ENCODE peak calls at places on chromosomes 5 and 9, in ten cellular contexts. E is fibroblast of pulmonary artery, Q is cardiac fibroblast, L is tibial nerve, O is foreskin fibroblast, U is cardiac muscle cell, H is omental fat pad, S is body of pancreas, Y is endothelial cell, A is A549. C is an unnamed sample.

GRCh38 chr5:1793966-1794895 is 5.4 kb downstream of the MRPL36 start:
- DNase-seq in E (peak), Q (peak), L (no peak), O (peak), U (peak), H (no peak), S (no peak), Y (no peak), A (no peak), C (peak)

GRCh38 chr9:108547736-108548135 is 308.1 kb downstream of the ACTL7B start:
- DNase-seq in E (no peak), Q (no peak), L (no peak), O (no peak), U (no peak), H (no peak), S (no peak), Y (no peak), A (no peak), C (no peak)

GRCh38 chr9:82031538-82032280 is 43.1 kb downstream of the SPATA31D1 start:
- DNase-seq in E (peak), Q (peak), L (peak), O (peak), U (peak), H (peak), S (peak), Y (no peak), A (peak), C (peak)

GRCh38 chr5:156036640-156037039 is 290.3 kb upstream of the SGCD start:
- DNase-seq in E (no peak), Q (no peak), L (no peak), O (no peak), U (no peak), H (no peak), S (no peak), Y (no peak), A (no peak), C (no peak)

GRCh38 chr9:72703574-72703973 is 182.2 kb downstream of the TMC1 start:
- DNase-seq in E (no peak), Q (no peak), L (no peak), O (peak), U (peak), H (no peak), S (no peak), Y (no peak), A (no peak), C (no peak)

GRCh38 chr5:114449836-114450515 is 88.1 kb downstream of the KCNN2 start:
- DNase-seq in E (peak), Q (peak), L (peak), O (peak), U (peak), H (no peak), S (peak), Y (peak), A (peak), C (peak)

GRCh38 chr5:109601736-109602135 is 88.0 kb upstream of the MAN2A1 start:
- DNase-seq in E (no peak), Q (no peak), L (no peak), O (no peak), U (no peak), H (no peak), S (no peak), Y (no peak), A (no peak), C (no peak)

GRCh38 chr5:88236866-88237642 is 31.6 kb downstream of the TMEM161B start:
- DNase-seq in E (peak), Q (peak), L (no peak), O (peak), U (peak), H (no peak), S (no peak), Y (no peak), A (no peak), C (peak)

GRCh38 chr5:45639038-45639437 is 57.1 kb downstream of the HCN1 start:
- DNase-seq in E (no peak), Q (no peak), L (no peak), O (no peak), U (no peak), H (no peak), S (no peak), Y (no peak), A (no peak), C (peak)

GRCh38 chr9:109098221-109098959 is 21.4 kb downstream of the TMEM245 start:
- DNase-seq in E (peak), Q (peak), L (no peak), O (peak), U (peak), H (no peak), S (peak), Y (peak), A (peak), C (peak)

GRCh38 chr9:112644449-112644965 is 73.4 kb downstream of the INIP start:
- DNase-seq in E (no peak), Q (no peak), L (no peak), O (no peak), U (no peak), H (no peak), S (no peak), Y (no peak), A (no peak), C (peak)

DNA sequence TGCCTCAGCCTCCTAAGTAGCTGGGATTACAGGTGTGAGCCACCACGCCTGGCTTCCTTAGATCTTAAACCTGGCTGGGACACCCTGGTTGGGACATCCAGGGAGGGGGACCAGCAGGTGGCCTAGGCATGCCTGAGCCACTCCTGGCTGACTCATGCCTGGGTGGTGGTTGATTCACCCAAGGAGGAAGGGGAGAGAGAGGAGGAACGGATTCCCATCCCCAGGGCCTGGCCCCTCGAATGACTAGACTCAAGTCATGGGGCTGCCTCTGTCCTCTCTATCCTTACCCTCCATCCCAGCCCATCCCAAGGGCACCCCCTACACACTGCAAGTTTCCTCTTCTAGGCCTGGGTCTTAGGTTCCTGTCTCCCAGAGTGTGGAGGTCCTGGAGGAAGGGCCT is 12.7 kb downstream of the EEIG1 start:
- DNase-seq in E (no peak), Q (no peak), L (no peak), O (no peak), U (no peak), H (no peak), S (peak), Y (no peak), A (peak), C (peak)
- TF ChIP-seq CTCF in E (no peak), Q (peak), L (no peak), O (no peak), U (no peak), H (no peak), S (no peak), Y (no peak), A (no peak), C (no peak)

GRCh38 chr5:149151717-149152116 is 10.4 kb downstream of the ABLIM3 start:
- DNase-seq in E (peak), Q (peak), L (no peak), O (no peak), U (peak), H (no peak), S (no peak), Y (no peak), A (peak), C (peak)
- TF ChIP-seq CTCF in E (peak), Q (peak), L (no peak), O (peak), U (peak), H (no peak), S (no peak), Y (peak), A (peak), C (peak)

DNA sequence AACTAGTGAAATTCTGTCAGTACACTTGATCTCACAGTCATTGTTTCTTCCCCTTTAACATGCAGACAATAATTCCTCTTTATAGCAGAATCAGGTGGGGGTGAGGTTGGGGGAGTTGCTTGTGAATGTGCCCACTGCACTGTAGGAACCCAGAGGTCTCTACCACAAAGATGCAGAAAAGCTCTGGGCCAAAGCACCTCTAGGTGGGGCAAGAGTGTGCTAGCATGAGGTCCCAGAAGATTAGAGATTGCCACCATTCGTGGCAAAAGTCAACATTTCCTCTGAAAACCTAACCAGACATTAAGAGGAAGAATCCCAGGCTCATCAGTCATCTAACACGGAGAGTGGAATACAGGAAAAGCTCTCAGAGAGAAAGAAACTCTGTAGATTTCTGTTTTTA is 74.5 kb downstream of the PTCD2 start:
- DNase-seq in E (peak), Q (peak), L (no peak), O (no peak), U (peak), H (no peak), S (peak), Y (no peak), A (peak), C (peak)
- TF ChIP-seq CTCF in E (peak), Q (peak), L (no peak), O (peak), U (peak), H (no peak), S (peak), Y (no peak), A (peak), C (no peak)

GRCh38 chr9:36855443-36856315 is 178.4 kb downstream of the PAX5 start:
- DNase-seq in E (peak), Q (no peak), L (no peak), O (no peak), U (peak), H (no peak), S (peak), Y (peak), A (peak), C (peak)
- TF ChIP-seq CTCF in E (peak), Q (peak), L (no peak), O (no peak), U (peak), H (no peak), S (no peak), Y (no peak), A (peak), C (no peak)

GRCh38 chr5:172973931-172974330 is 9.6 kb upstream of the ATP6V0E1 start:
- DNase-seq in E (peak), Q (peak), L (no peak), O (no peak), U (peak), H (no peak), S (no peak), Y (no peak), A (no peak), C (no peak)

GRCh38 chr5:172972557-172972956 is 11.0 kb upstream of the ATP6V0E1 start:
- DNase-seq in E (no peak), Q (no peak), L (no peak), O (no peak), U (no peak), H (no peak), S (no peak), Y (no peak), A (no peak), C (no peak)

GRCh38 chr5:172971482-172971881 is 12.1 kb upstream of the ATP6V0E1 start:
- DNase-seq in E (no peak), Q (no peak), L (no peak), O (no peak), U (no peak), H (no peak), S (no peak), Y (no peak), A (no peak), C (no peak)

GRCh38 chr5:172973127-172973916 is 10.2 kb upstream of the ATP6V0E1 start:
- DNase-seq in E (peak), Q (peak), L (no peak), O (peak), U (peak), H (no peak), S (no peak), Y (no peak), A (no peak), C (no peak)

DNA sequence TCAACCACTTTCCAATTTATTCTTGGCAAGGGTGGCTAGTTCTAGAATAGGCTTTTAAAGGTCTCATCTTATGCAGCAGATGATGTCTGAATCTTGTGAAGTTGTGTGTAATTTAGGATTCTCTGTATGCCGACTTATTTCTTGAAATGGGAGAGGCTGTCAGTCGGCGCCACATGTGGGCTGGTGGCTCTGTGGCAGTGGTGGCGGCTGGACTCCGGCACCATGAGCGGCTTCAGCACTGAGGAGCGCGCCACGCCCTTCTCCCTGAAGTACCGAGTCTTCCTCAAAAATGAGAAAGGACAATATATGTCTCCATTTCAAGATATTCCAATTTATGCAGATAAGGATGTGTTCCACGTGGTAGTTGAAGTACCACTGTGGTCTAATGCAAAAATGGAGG is 8.3 kb upstream of the ATP6V0E1 start:
- DNase-seq in E (no peak), Q (no peak), L (no peak), O (no peak), U (no peak), H (no peak), S (no peak), Y (no peak), A (no peak), C (no peak)
- TF ChIP-seq CTCF in E (no peak), Q (no peak), L (no peak), O (no peak), U (no peak), H (no peak), S (no peak), Y (no peak), A (no peak), C (no peak)

C was measured in MCF 10A.